ENCODE peak calls at places on chromosomes 4 and X, in eight cellular contexts. F, P, K, D, Q, A, Y and O are unnamed samples.

GRCh38 chr4:182604161-182604591 is 313.0 kb downstream of the DCTD start:
- DNase-seq in Y (no peak), D (no peak), Q (no peak), F (peak; percentile 90), P (no peak), K (peak; percentile 23), A (no peak), O (no peak)

GRCh38 chr4:61298178-61298740 is 98.1 kb downstream of the ADGRL3 start:
- DNase-seq in P (no peak), D (no peak), F (peak; percentile 6), Q (no peak), K (no peak), A (no peak), Y (no peak), O (no peak)

GRCh38 chr4:23388699-23389395 is 501.0 kb downstream of the PPARGC1A start:
- DNase-seq in A (no peak), P (no peak), D (no peak), Y (no peak), K (no peak), Q (no peak), F (no peak), O (no peak)

GRCh38 chr4:41213563-41214157 is 682 bp downstream of the APBB2 start:
- DNase-seq in Q (peak; percentile 75), K (no peak), Y (peak; percentile 57), D (no peak), F (no peak), P (no peak), A (no peak), O (no peak)

GRCh38 chr4:55993994-55994657 is 45.4 kb downstream of the CEP135 start:
- DNase-seq in Q (no peak), K (no peak), A (no peak), D (no peak), P (no peak), Y (no peak), F (no peak), O (no peak)

GRCh38 chrX:9591496-9591895 is 126.6 kb downstream of the TBL1X start:
- DNase-seq in F (no peak), D (no peak), Q (no peak), P (no peak), Y (no peak), K (no peak), A (no peak), O (no peak)

GRCh38 chrX:1778817-1779216 is 164.0 kb downstream of the ASMT start:
- DNase-seq in Q (no peak), P (no peak), F (peak; percentile 1), K (peak; percentile 82), A (no peak), Y (no peak), D (no peak), O (no peak)

GRCh38 chr4:168183717-168184571 is 91.6 kb downstream of the ANXA10 start:
- DNase-seq in Y (no peak), D (no peak), P (no peak), K (peak; percentile 55), A (no peak), F (peak; percentile 39), Q (no peak), O (no peak)

GRCh38 chrX:130176354-130176776 is 4.6 kb downstream of the RAB33A start:
- DNase-seq in D (no peak), K (no peak), Q (no peak), Y (no peak), F (peak; percentile 11), A (no peak), P (no peak), O (no peak)

GRCh38 chrX:85379174-85379907 is at the start of gene POF1B:
- DNase-seq in D (peak; percentile 39), P (peak; percentile 74), K (no peak), A (peak; percentile 19), Y (no peak), Q (no peak), F (no peak), O (no peak)

GRCh38 chrX:150693782-150694574 is 782 bp downstream of the MTMR1 start:
- DNase-seq in F (peak; percentile 72), K (peak; percentile 91), P (peak; percentile 75), Y (peak; percentile 81), A (peak; percentile 87), D (peak; percentile 78), Q (peak; percentile 96), O (no peak)

GRCh38 chrX:71619193-71619592 is 882 bp upstream of the CXCR3 start:
- DNase-seq in K (no peak), Q (no peak), Y (no peak), P (no peak), A (no peak), D (no peak), F (peak; percentile 42), O (no peak)

GRCh38 chr4:26406346-26406975 is 83.8 kb downstream of the CCKAR start:
- DNase-seq in K (no peak), A (no peak), F (peak; percentile 32), P (no peak), Y (no peak), D (peak; percentile 56), Q (no peak), O (no peak)

GRCh38 chr4:151688003-151688784 is 72.6 kb downstream of the GATB start:
- DNase-seq in F (peak; percentile 65), Y (no peak), P (no peak), D (peak; percentile 81), K (no peak), A (no peak), Q (no peak), O (no peak)

GRCh38 chrX:39759526-39760224 is 338.1 kb downstream of the BCOR start:
- DNase-seq in P (peak; percentile 68), Q (no peak), A (peak; percentile 43), Y (no peak), K (peak; percentile 19), F (peak; percentile 85), D (peak; percentile 77), O (no peak)

GRCh38 chr4:65392488-65392887 is 277.8 kb downstream of the EPHA5 start:
- DNase-seq in P (no peak), K (peak; percentile 30), A (no peak), Y (no peak), F (no peak), D (no peak), Q (no peak), O (no peak)

GRCh38 chr4:93157984-93158383 is 670.6 kb upstream of the ATOH1 start:
- DNase-seq in Y (no peak), P (no peak), D (no peak), F (no peak), A (no peak), K (peak; percentile 10), Q (no peak), O (no peak)

GRCh38 chr4:3221996-3222395 is 27.0 kb upstream of the MSANTD1 start:
- DNase-seq in Y (peak; percentile 94), K (no peak), P (peak; percentile 17), F (no peak), A (no peak), D (no peak), Q (no peak), O (no peak)

GRCh38 chrX:152895724-152896420 is 2.0 kb upstream of the ZNF185 start:
- DNase-seq in F (no peak), D (peak; percentile 41), A (peak; percentile 68), P (no peak), Y (no peak), Q (peak; percentile 71), K (peak; percentile 93), O (no peak)

GRCh38 chrX:78357342-78358055 is 30.1 kb upstream of the CYSLTR1 start:
- DNase-seq in A (no peak), Q (no peak), F (no peak), Y (no peak), K (peak; percentile 84), D (no peak), P (no peak), O (no peak)

GRCh38 chr4:168908093-168908492 is 102.0 kb downstream of the CBR4 start:
- DNase-seq in K (peak; percentile 45), Q (no peak), F (peak; percentile 83), Y (no peak), D (no peak), P (no peak), A (no peak), O (no peak)

DNA sequence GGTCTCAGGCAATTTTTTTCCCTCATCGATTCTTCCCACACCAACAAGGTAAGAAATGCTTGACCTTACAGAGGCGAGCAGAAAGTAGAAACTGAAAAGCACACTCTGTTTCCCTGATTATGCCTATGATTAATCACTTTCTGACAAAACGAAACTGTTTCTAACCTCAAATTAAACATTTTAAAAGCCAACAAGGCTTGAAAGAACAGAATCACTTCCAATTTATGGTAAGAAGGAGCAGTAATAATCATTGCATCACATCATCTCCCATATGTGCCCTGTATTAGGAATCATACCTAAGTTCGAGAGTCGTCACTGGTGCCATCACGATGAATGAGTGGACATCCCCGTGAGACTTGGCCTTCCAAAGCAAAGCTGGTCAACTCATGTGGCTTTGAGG is 12.5 kb upstream of the CXCL13 start:
- DNase-seq in Y (no peak), Q (no peak), P (no peak), F (peak; percentile 33), K (no peak), D (no peak), A (no peak), O (no peak)
- H3K27ac ChIP-seq in Y (no peak overlapping the region), Q (no peak overlapping the region), P (no peak overlapping the region), F (no peak overlapping the region), K (no peak overlapping the region), D (no peak overlapping the region), A (no peak overlapping the region), O (no peak overlapping the region)

DNA sequence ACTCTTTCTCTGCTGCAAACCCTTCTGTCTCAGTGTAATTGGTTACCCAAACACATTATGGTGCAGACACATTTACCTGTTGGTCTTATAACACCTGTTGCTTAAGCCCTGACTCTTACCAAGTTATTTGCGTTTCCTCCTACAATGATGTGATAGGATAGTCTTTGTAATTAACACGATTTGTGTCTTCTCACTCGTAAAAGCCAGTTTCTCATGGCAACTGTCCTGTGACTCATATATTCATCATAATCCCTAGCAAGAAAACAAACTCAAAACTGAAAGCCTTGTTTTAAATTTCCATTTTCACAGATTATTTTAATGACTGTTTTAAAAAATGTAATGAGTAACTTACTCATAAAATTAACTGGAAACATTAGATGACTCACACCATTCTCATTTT is 495.2 kb downstream of the NLGN4X start:
- DNase-seq in A (no peak), P (no peak), K (no peak), Y (no peak), F (peak; percentile 2), D (no peak), Q (no peak), O (no peak)
- H3K27ac ChIP-seq in A (no peak overlapping the region), P (no peak overlapping the region), K (no peak overlapping the region), Y (no peak overlapping the region), F (no peak overlapping the region), D (no peak overlapping the region), Q (no peak overlapping the region), O (no peak overlapping the region)

GRCh38 chr4:11342401-11342800 is 86.3 kb downstream of the HS3ST1 start:
- DNase-seq in K (no peak), P (no peak), A (no peak), Y (no peak), Q (no peak), D (no peak), F (no peak), O (no peak)
- H3K27ac ChIP-seq in K (no peak overlapping the region), P (no peak overlapping the region), A (no peak overlapping the region), Y (no peak overlapping the region), Q (no peak overlapping the region), D (no peak overlapping the region), F (no peak overlapping the region), O (no peak overlapping the region)

DNA sequence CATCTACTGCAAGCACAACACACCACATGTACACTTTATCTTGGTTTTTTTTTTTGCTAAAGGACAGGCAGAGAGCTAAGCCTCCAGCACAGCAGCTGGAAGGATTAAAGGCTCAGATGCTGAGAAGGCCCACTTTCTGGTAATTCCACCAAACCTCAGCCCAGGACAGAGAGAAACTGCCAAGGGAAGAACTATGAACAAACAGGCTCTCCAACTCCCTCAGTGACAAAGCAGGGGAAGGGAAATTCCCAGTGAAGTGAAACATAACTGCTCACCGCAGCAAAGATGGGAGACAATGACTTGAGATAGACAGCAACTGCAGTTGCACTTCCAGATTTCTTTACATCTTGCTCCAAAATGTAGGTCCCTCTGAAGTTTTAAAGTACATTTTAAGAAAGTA is 4.8 kb downstream of the PROM1 start:
- DNase-seq in K (no peak), P (no peak), Q (no peak), D (peak; percentile 17), F (peak; percentile 38), Y (no peak), A (peak; percentile 43), O (no peak)
- H3K27ac ChIP-seq in K (no peak overlapping the region), P (no peak overlapping the region), Q (no peak overlapping the region), D (no peak overlapping the region), F (no peak overlapping the region), Y (no peak overlapping the region), A (peak overlapping the region; percentile 59), O (no peak overlapping the region)